ENCODE peak calls at places on chromosomes 13 and 19, in four cellular contexts. V, P, D and Q are unnamed samples.

GRCh38 chr13:102643656-102644055 is 46.9 kb downstream of the TPP2 start:
- DNase-seq in V (no peak), P (no peak), D (no peak), Q (no peak)

GRCh38 chr13:60397693-60398437 is 845 bp downstream of the TDRD3 start:
- DNase-seq in V (peak), P (no peak), D (peak), Q (no peak)

GRCh38 chr19:1264801-1265610 is 4.1 kb upstream of the CIRBP start:
- DNase-seq in V (no peak), P (no peak), D (peak), Q (no peak)

GRCh38 chr19:8208119-8208709 is 956 bp upstream of the CERS4 start:
- DNase-seq in V (no peak), P (peak), D (peak), Q (no peak)

GRCh38 chr13:50261502-50261901 is 246.3 kb downstream of the KCNRG start:
- DNase-seq in V (no peak), P (no peak), D (no peak), Q (no peak)

GRCh38 chr13:37884026-37884425 is 14.5 kb upstream of the TRPC4 start:
- DNase-seq in V (no peak), P (no peak), D (no peak), Q (no peak)

GRCh38 chr13:36814465-36814864 is 4.6 kb upstream of the RFXAP start:
- DNase-seq in V (no peak), P (no peak), D (no peak), Q (no peak)

GRCh38 chr13:80444240-80445015 is 103.5 kb upstream of the SPRY2 start:
- DNase-seq in V (no peak), P (no peak), D (no peak), Q (no peak)